ENCODE peak calls at places on chromosomes 12 and 14, in seven cellular contexts. One of them, this sample, is unnamed. For H3K4me1, the result is how much of the 10 kb centered on the place peaks cover.

GRCh38 chr14:73231874-73232851 is 5.1 kb upstream of the PAPLN start:
- DNase-seq in ovary: no peak
- DNase-seq in CD4-positive, CD25-positive, alpha-beta regulatory T cell: no peak
- DNase-seq in left lung: no peak
- DNase-seq in mammary epithelial cell: no peak
- DNase-seq in keratinocyte: no peak
- DNase-seq in left ventricle myocardium inferior: no peak
- DNase-seq in this sample: no peak

GRCh38 chr14:34053666-34054065 is 102.8 kb upstream of the EGLN3 start:
- DNase-seq in ovary: peak
- DNase-seq in CD4-positive, CD25-positive, alpha-beta regulatory T cell: no peak
- DNase-seq in left lung: no peak
- DNase-seq in mammary epithelial cell: peak
- DNase-seq in keratinocyte: no peak
- DNase-seq in left ventricle myocardium inferior: peak
- DNase-seq in this sample: no peak

GRCh38 chr14:103099081-103099732 is 4.7 kb downstream of the EXOC3L4 start:
- DNase-seq in ovary: no peak
- DNase-seq in CD4-positive, CD25-positive, alpha-beta regulatory T cell: no peak
- DNase-seq in left lung: no peak
- DNase-seq in mammary epithelial cell: no peak
- DNase-seq in keratinocyte: no peak
- DNase-seq in left ventricle myocardium inferior: no peak
- DNase-seq in this sample: no peak

GRCh38 chr14:72812292-72812851 is 81.5 kb downstream of the DPF3 start:
- DNase-seq in ovary: no peak
- DNase-seq in CD4-positive, CD25-positive, alpha-beta regulatory T cell: no peak
- DNase-seq in left lung: peak
- DNase-seq in mammary epithelial cell: peak
- DNase-seq in keratinocyte: no peak
- DNase-seq in left ventricle myocardium inferior: peak
- DNase-seq in this sample: no peak

GRCh38 chr12:97758586-97758985 is 296.0 kb downstream of the RMST start:
- DNase-seq in ovary: no peak
- DNase-seq in CD4-positive, CD25-positive, alpha-beta regulatory T cell: no peak
- DNase-seq in left lung: no peak
- DNase-seq in mammary epithelial cell: no peak
- DNase-seq in keratinocyte: no peak
- DNase-seq in left ventricle myocardium inferior: no peak
- DNase-seq in this sample: no peak

GRCh38 chr12:47742253-47742825 is 16.3 kb downstream of the RAPGEF3 start:
- DNase-seq in ovary: peak
- DNase-seq in CD4-positive, CD25-positive, alpha-beta regulatory T cell: peak
- DNase-seq in left lung: peak
- DNase-seq in mammary epithelial cell: no peak
- DNase-seq in keratinocyte: no peak
- DNase-seq in left ventricle myocardium inferior: peak
- DNase-seq in this sample: peak

GRCh38 chr12:106782619-106783018 is 8.1 kb downstream of the RIC8B start:
- DNase-seq in ovary: no peak
- DNase-seq in CD4-positive, CD25-positive, alpha-beta regulatory T cell: no peak
- DNase-seq in left lung: no peak
- DNase-seq in mammary epithelial cell: no peak
- DNase-seq in keratinocyte: no peak
- DNase-seq in left ventricle myocardium inferior: no peak
- DNase-seq in this sample: no peak

GRCh38 chr12:30822385-30823139 is 67.8 kb upstream of the CAPRIN2 start:
- DNase-seq in ovary: peak
- DNase-seq in CD4-positive, CD25-positive, alpha-beta regulatory T cell: no peak
- DNase-seq in left lung: peak
- DNase-seq in mammary epithelial cell: peak
- DNase-seq in keratinocyte: no peak
- DNase-seq in left ventricle myocardium inferior: peak
- DNase-seq in this sample: no peak

GRCh38 chr12:121154793-121155375 is 22.2 kb downstream of the P2RX7 start:
- DNase-seq in ovary: no peak
- DNase-seq in CD4-positive, CD25-positive, alpha-beta regulatory T cell: no peak
- DNase-seq in left lung: no peak
- DNase-seq in mammary epithelial cell: no peak
- DNase-seq in keratinocyte: no peak
- DNase-seq in left ventricle myocardium inferior: no peak
- DNase-seq in this sample: no peak

GRCh38 chr14:93231129-93231979 is 24.3 kb downstream of the UBR7 start:
- DNase-seq in ovary: peak
- DNase-seq in CD4-positive, CD25-positive, alpha-beta regulatory T cell: no peak
- DNase-seq in left lung: no peak
- DNase-seq in mammary epithelial cell: peak
- DNase-seq in keratinocyte: peak
- DNase-seq in left ventricle myocardium inferior: peak
- DNase-seq in this sample: no peak

GRCh38 chr12:62621239-62621638 is 154.6 kb downstream of the MON2 start:
- DNase-seq in ovary: no peak
- DNase-seq in CD4-positive, CD25-positive, alpha-beta regulatory T cell: no peak
- DNase-seq in left lung: no peak
- DNase-seq in mammary epithelial cell: no peak
- DNase-seq in keratinocyte: no peak
- DNase-seq in left ventricle myocardium inferior: no peak
- DNase-seq in this sample: no peak

GRCh38 chr14:104106471-104106991 is 21.0 kb downstream of the ASPG start:
- DNase-seq in ovary: peak
- DNase-seq in CD4-positive, CD25-positive, alpha-beta regulatory T cell: no peak
- DNase-seq in left lung: peak
- DNase-seq in mammary epithelial cell: no peak
- DNase-seq in keratinocyte: no peak
- DNase-seq in left ventricle myocardium inferior: peak
- DNase-seq in this sample: no peak

GRCh38 chr14:87830443-87831096 is 162.4 kb downstream of the GALC start:
- DNase-seq in ovary: no peak
- DNase-seq in CD4-positive, CD25-positive, alpha-beta regulatory T cell: no peak
- DNase-seq in left lung: no peak
- DNase-seq in mammary epithelial cell: no peak
- DNase-seq in keratinocyte: no peak
- DNase-seq in left ventricle myocardium inferior: no peak
- DNase-seq in this sample: no peak

GRCh38 chr12:113506867-113507266 is 35.2 kb upstream of the LHX5 start:
- DNase-seq in ovary: no peak
- DNase-seq in CD4-positive, CD25-positive, alpha-beta regulatory T cell: no peak
- DNase-seq in left lung: no peak
- DNase-seq in mammary epithelial cell: no peak
- DNase-seq in keratinocyte: no peak
- DNase-seq in left ventricle myocardium inferior: no peak
- DNase-seq in this sample: no peak

GRCh38 chr12:63940295-63940997 is 95.9 kb downstream of the SRGAP1 start:
- DNase-seq in ovary: no peak
- DNase-seq in CD4-positive, CD25-positive, alpha-beta regulatory T cell: no peak
- DNase-seq in left lung: no peak
- DNase-seq in mammary epithelial cell: no peak
- DNase-seq in keratinocyte: no peak
- DNase-seq in left ventricle myocardium inferior: no peak
- DNase-seq in this sample: no peak

GRCh38 chr12:105961821-105962671 is 176.7 kb downstream of the NUAK1 start:
- DNase-seq in ovary: no peak
- DNase-seq in CD4-positive, CD25-positive, alpha-beta regulatory T cell: no peak
- DNase-seq in left lung: no peak
- DNase-seq in mammary epithelial cell: no peak
- DNase-seq in keratinocyte: no peak
- DNase-seq in left ventricle myocardium inferior: no peak
- DNase-seq in this sample: no peak

GRCh38 chr14:94051115-94051514 is 25.0 kb downstream of the OTUB2 start:
- DNase-seq in ovary: peak
- DNase-seq in CD4-positive, CD25-positive, alpha-beta regulatory T cell: no peak
- DNase-seq in left lung: no peak
- DNase-seq in mammary epithelial cell: peak
- DNase-seq in keratinocyte: no peak
- DNase-seq in left ventricle myocardium inferior: peak
- DNase-seq in this sample: no peak

GRCh38 chr14:99735189-99736135 is 51.4 kb downstream of the CYP46A1 start:
- DNase-seq in ovary: no peak
- DNase-seq in CD4-positive, CD25-positive, alpha-beta regulatory T cell: no peak
- DNase-seq in left lung: peak
- DNase-seq in mammary epithelial cell: no peak
- DNase-seq in keratinocyte: no peak
- DNase-seq in left ventricle myocardium inferior: peak
- DNase-seq in this sample: no peak
- H3K4me1 ChIP-seq in ovary: under half
- H3K4me1 ChIP-seq in CD4-positive, CD25-positive, alpha-beta regulatory T cell: under half
- H3K4me1 ChIP-seq in left lung: under half
- H3K4me1 ChIP-seq in mammary epithelial cell: under half
- H3K4me1 ChIP-seq in keratinocyte: under half
- H3K4me1 ChIP-seq in left ventricle myocardium inferior: half or more
- H3K4me1 ChIP-seq in this sample: under half

GRCh38 chr12:123433615-123434014 is 2.9 kb downstream of the RILPL2 start:
- DNase-seq in ovary: no peak
- DNase-seq in CD4-positive, CD25-positive, alpha-beta regulatory T cell: no peak
- DNase-seq in left lung: no peak
- DNase-seq in mammary epithelial cell: no peak
- DNase-seq in keratinocyte: no peak
- DNase-seq in left ventricle myocardium inferior: no peak
- DNase-seq in this sample: no peak
- H3K4me3 ChIP-seq in ovary: no peak
- H3K4me3 ChIP-seq in CD4-positive, CD25-positive, alpha-beta regulatory T cell: peak
- H3K4me3 ChIP-seq in left lung: peak
- H3K4me3 ChIP-seq in mammary epithelial cell: no peak
- H3K4me3 ChIP-seq in keratinocyte: no peak
- H3K4me3 ChIP-seq in left ventricle myocardium inferior: peak
- H3K4me3 ChIP-seq in this sample: peak

GRCh38 chr12:71892059-71892458 is 46.6 kb upstream of the TPH2 start:
- DNase-seq in ovary: no peak
- DNase-seq in CD4-positive, CD25-positive, alpha-beta regulatory T cell: no peak
- DNase-seq in left lung: no peak
- DNase-seq in mammary epithelial cell: no peak
- DNase-seq in keratinocyte: no peak
- DNase-seq in left ventricle myocardium inferior: no peak
- DNase-seq in this sample: no peak
- H3K4me1 ChIP-seq in ovary: under half
- H3K4me1 ChIP-seq in CD4-positive, CD25-positive, alpha-beta regulatory T cell: under half
- H3K4me1 ChIP-seq in left lung: under half
- H3K4me1 ChIP-seq in mammary epithelial cell: under half
- H3K4me1 ChIP-seq in keratinocyte: under half
- H3K4me1 ChIP-seq in left ventricle myocardium inferior: under half
- H3K4me1 ChIP-seq in this sample: under half

DNA sequence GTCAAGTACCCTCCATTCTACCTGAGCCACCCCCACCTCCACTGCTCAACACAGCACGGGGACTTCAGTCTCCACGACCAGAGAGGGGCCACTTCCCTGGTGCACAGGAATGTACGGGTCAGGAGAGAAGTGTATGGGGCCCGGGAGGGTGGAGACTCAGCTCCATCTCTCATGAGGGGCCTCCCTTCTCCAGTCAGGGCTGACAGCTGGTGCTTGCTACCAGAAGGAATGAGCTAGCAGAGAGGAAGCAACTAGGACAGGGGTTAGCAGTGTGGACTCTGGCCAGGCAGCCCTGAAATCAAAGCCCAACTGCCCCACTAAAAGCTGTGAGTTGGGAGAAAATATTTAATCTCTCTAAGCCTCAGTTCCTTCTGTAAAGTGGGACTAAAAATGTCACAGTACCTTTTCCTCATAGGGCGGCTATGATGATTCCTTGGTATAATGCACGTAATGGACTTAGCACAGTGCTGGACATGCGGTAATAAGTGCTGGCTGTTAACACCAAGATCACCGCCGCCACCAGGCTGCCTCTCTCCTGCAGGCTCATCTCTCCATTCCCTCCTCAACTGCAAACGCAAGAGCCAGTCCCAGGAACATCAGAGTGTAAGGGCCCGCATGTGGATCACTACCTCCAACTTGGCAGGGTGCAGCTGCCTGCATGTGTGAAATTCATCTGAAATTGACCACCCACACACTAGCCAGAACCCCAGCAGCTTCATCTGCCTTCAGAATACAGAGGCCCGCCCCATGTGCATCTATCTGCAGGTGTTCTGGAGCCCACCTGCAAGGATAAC is 14.6 kb downstream of the ACTN1 start:
- DNase-seq in ovary: no peak
- DNase-seq in CD4-positive, CD25-positive, alpha-beta regulatory T cell: no peak
- DNase-seq in left lung: peak
- DNase-seq in mammary epithelial cell: no peak
- DNase-seq in keratinocyte: no peak
- DNase-seq in left ventricle myocardium inferior: no peak
- DNase-seq in this sample: no peak
- H3K4me3 ChIP-seq in ovary: no peak
- H3K4me3 ChIP-seq in CD4-positive, CD25-positive, alpha-beta regulatory T cell: no peak
- H3K4me3 ChIP-seq in left lung: no peak
- H3K4me3 ChIP-seq in mammary epithelial cell: no peak
- H3K4me3 ChIP-seq in keratinocyte: no peak
- H3K4me3 ChIP-seq in left ventricle myocardium inferior: no peak
- H3K4me3 ChIP-seq in this sample: no peak

DNA sequence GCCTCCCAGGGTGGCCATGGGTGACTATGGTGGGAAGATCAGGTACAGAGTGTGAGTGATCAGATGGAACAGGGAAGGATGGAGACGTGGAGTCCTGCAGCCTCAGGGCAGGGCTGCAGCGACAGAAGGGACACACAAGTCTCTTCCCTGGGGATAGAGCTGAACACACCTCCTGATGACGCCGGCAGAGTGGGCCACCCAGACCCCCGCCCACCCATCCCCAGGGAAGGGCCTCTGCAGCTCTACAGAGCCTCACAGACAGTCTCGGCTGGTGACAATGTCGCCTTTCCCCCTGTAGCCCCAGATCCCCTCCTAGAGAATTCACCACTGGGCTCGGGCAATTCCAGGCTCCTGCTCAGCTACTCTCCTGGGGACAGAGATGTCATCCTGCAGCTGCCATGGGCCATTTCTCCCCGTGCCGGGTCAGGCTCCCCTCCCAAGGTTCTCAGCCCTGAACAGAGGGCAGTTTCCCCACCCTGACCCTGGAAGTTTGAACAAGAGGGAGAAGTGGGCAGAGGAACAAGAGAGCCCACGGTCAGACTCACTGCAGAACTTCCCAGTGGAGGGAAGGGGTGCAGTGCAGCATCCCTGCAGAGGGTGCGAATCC is 115.7 kb downstream of the NCOR2 start:
- DNase-seq in ovary: no peak
- DNase-seq in CD4-positive, CD25-positive, alpha-beta regulatory T cell: no peak
- DNase-seq in left lung: no peak
- DNase-seq in mammary epithelial cell: no peak
- DNase-seq in keratinocyte: no peak
- DNase-seq in left ventricle myocardium inferior: no peak
- DNase-seq in this sample: no peak
- H3K4me1 ChIP-seq in ovary: under half
- H3K4me1 ChIP-seq in CD4-positive, CD25-positive, alpha-beta regulatory T cell: half or more
- H3K4me1 ChIP-seq in left lung: under half
- H3K4me1 ChIP-seq in mammary epithelial cell: under half
- H3K4me1 ChIP-seq in keratinocyte: under half
- H3K4me1 ChIP-seq in left ventricle myocardium inferior: half or more
- H3K4me1 ChIP-seq in this sample: under half